ENCODE peak calls at places on chromosomes 6 and 20, in ten cellular contexts. R is HFFc6, P is cardiac fibroblast, S is NCI-H69, L is OCI-LY7, Y is cardiac septum, U is H9, J is SJSA1, H is LNCaP clone FGC, K is AG10803. B is an unnamed sample.
A peak's percentile ranks its signal among the peaks of the same experiment; 100 is the strongest.

GRCh38 chr6:169162968-169163903 is 90.4 kb downstream of the THBS2 start:
- DNase-seq in R (peak; percentile 98), P (peak; percentile 95), S (no peak), L (no peak), Y (no peak), U (peak; percentile 16), J (peak; percentile 99), H (no peak), K (peak; percentile 97), B (peak; percentile 95)

GRCh38 chr6:166989427-166990034 is 9.7 kb upstream of the CEP43 start:
- DNase-seq in R (peak; percentile 9), P (peak; percentile 64), S (peak; percentile 48), L (peak; percentile 60), Y (no peak), U (no peak), J (peak; percentile 28), H (peak; percentile 32), K (peak; percentile 47), B (no peak)

GRCh38 chr20:37759761-37760209 is 66.0 kb downstream of the CTNNBL1 start:
- DNase-seq in R (no peak), P (no peak), S (no peak), L (no peak), Y (no peak), U (no peak), J (no peak), H (peak; percentile 58), K (no peak), B (no peak)

GRCh38 chr6:43933111-43933885 is 163.3 kb downstream of the VEGFA start:
- DNase-seq in R (no peak), P (no peak), S (no peak), L (no peak), Y (peak; percentile 43), U (no peak), J (peak; percentile 99), H (no peak), K (no peak), B (no peak)

GRCh38 chr6:165439928-165440554 is 130.6 kb upstream of the C6orf118 start:
- DNase-seq in R (peak; percentile 6), P (peak; percentile 89), S (peak; percentile 25), L (peak; percentile 4), Y (no peak), U (no peak), J (peak; percentile 29), H (peak; percentile 64), K (peak; percentile 54), B (no peak)

GRCh38 chr6:142913511-142914047 is 31.4 kb downstream of the HIVEP2 start:
- DNase-seq in R (no peak), P (no peak), S (no peak), L (peak; percentile 88), Y (no peak), U (no peak), J (no peak), H (no peak), K (no peak), B (no peak)

GRCh38 chr6:165746331-165746730 is 83.3 kb upstream of the PDE10A start:
- DNase-seq in R (no peak), P (no peak), S (no peak), L (no peak), Y (no peak), U (no peak), J (no peak), H (no peak), K (no peak), B (no peak)

GRCh38 chr6:156028310-156029131 is 572.9 kb upstream of the NOX3 start:
- DNase-seq in R (peak; percentile 41), P (no peak), S (peak; percentile 57), L (peak; percentile 34), Y (no peak), U (no peak), J (no peak), H (no peak), K (peak; percentile 31), B (peak; percentile 26)

GRCh38 chr6:144063744-144064401 is 31.5 kb downstream of the SF3B5 start:
- DNase-seq in R (peak; percentile 16), P (peak; percentile 7), S (peak; percentile 80), L (peak; percentile 89), Y (peak; percentile 97), U (peak; percentile 82), J (peak; percentile 44), H (peak; percentile 27), K (peak; percentile 4), B (no peak)

GRCh38 chr6:40899684-40900155 is 139.3 kb downstream of the UNC5CL start:
- DNase-seq in R (no peak), P (no peak), S (peak; percentile 77), L (no peak), Y (no peak), U (no peak), J (no peak), H (no peak), K (no peak), B (no peak)

GRCh38 chr6:139173172-139173571 is 38.3 kb downstream of the HECA start:
- DNase-seq in R (no peak), P (no peak), S (peak; percentile 35), L (no peak), Y (no peak), U (no peak), J (no peak), H (no peak), K (no peak), B (peak; percentile 9)

GRCh38 chr20:31718952-31719643 is 3.6 kb downstream of the BCL2L1 start:
- DNase-seq in R (no peak), P (no peak), S (peak; percentile 69), L (no peak), Y (peak; percentile 63), U (no peak), J (no peak), H (peak; percentile 94), K (no peak), B (no peak)

GRCh38 chr6:36627141-36627540 is 33.0 kb downstream of the SRSF3 start:
- DNase-seq in R (no peak), P (no peak), S (no peak), L (no peak), Y (no peak), U (no peak), J (no peak), H (no peak), K (no peak), B (no peak)

GRCh38 chr6:162313922-162314660 is 413.5 kb downstream of the PRKN start:
- DNase-seq in R (no peak), P (no peak), S (peak; percentile 55), L (no peak), Y (no peak), U (no peak), J (no peak), H (no peak), K (no peak), B (no peak)

GRCh38 chr6:73308712-73309533 is 45.2 kb downstream of the DPPA5 start:
- DNase-seq in R (no peak), P (peak; percentile 35), S (peak; percentile 75), L (peak; percentile 61), Y (no peak), U (peak; percentile 65), J (no peak), H (no peak), K (peak; percentile 14), B (no peak)

GRCh38 chr6:27795697-27796494 is 116.3 kb downstream of the OR2B2 start:
- DNase-seq in R (peak; percentile 93), P (peak; percentile 93), S (peak; percentile 87), L (peak; percentile 88), Y (no peak), U (no peak), J (peak; percentile 94), H (peak; percentile 75), K (peak; percentile 88), B (peak; percentile 97)

GRCh38 chr20:4949833-4950178 is 51.5 kb downstream of the SLC23A2 start:
- DNase-seq in R (no peak), P (peak; percentile 66), S (peak; percentile 48), L (peak; percentile 60), Y (no peak), U (no peak), J (no peak), H (peak; percentile 56), K (peak; percentile 68), B (no peak)

GRCh38 chr6:77034161-77034560 is 429.1 kb downstream of the HTR1B start:
- DNase-seq in R (peak; percentile 95), P (peak; percentile 84), S (no peak), L (no peak), Y (no peak), U (peak; percentile 49), J (peak; percentile 25), H (no peak), K (peak; percentile 98), B (no peak)

GRCh38 chr6:113805167-113805835 is 51.8 kb upstream of the MARCKS start:
- DNase-seq in R (no peak), P (no peak), S (peak; percentile 43), L (peak; percentile 2), Y (no peak), U (no peak), J (no peak), H (no peak), K (no peak), B (no peak)

GRCh38 chr6:12022903-12023522 is 10.9 kb downstream of the HIVEP1 start:
- DNase-seq in R (no peak), P (no peak), S (no peak), L (no peak), Y (no peak), U (no peak), J (no peak), H (no peak), K (no peak), B (no peak)

GRCh38 chr20:20360464-20360863 is 7.4 kb upstream of the INSM1 start:
- DNase-seq in R (peak; percentile 56), P (peak; percentile 76), S (peak; percentile 86), L (peak; percentile 39), Y (no peak), U (peak; percentile 52), J (peak; percentile 42), H (peak; percentile 95), K (peak; percentile 60), B (peak; percentile 21)

GRCh38 chr20:23048283-23049200 is 930 bp downstream of the THBD start:
- DNase-seq in R (no peak), P (peak; percentile 46), S (peak; percentile 85), L (no peak), Y (peak; percentile 93), U (peak; percentile 80), J (peak; percentile 53), H (no peak), K (peak; percentile 50), B (peak; percentile 4)

B was measured in HFF-Myc.